ENCODE peak calls at places on chromosomes 3 and 15, in seven cellular contexts. One of them, this sample, is unnamed.

GRCh38 chr3:23153034-23153433 is 50.1 kb upstream of the UBE2E2 start:
- DNase-seq in IMR-90: no peak
- DNase-seq in fibroblast of mammary gland: peak
- DNase-seq in CD4-positive, CD25-positive, alpha-beta regulatory T cell: no peak
- DNase-seq in fibroblast of pulmonary artery: no peak
- DNase-seq in heart right ventricle: no peak
- DNase-seq in uterus: no peak
- DNase-seq in this sample: no peak

GRCh38 chr15:35491173-35491572 is 54.8 kb downstream of the DPH6 start:
- DNase-seq in fibroblast of mammary gland: no peak
- DNase-seq in uterus: no peak
- DNase-seq in IMR-90: no peak
- DNase-seq in fibroblast of pulmonary artery: no peak
- DNase-seq in heart right ventricle: no peak
- DNase-seq in CD4-positive, CD25-positive, alpha-beta regulatory T cell: no peak
- DNase-seq in this sample: no peak

GRCh38 chr3:49386056-49386756 is 25.6 kb downstream of the RHOA start:
- DNase-seq in fibroblast of pulmonary artery: no peak
- DNase-seq in heart right ventricle: no peak
- DNase-seq in CD4-positive, CD25-positive, alpha-beta regulatory T cell: no peak
- DNase-seq in fibroblast of mammary gland: no peak
- DNase-seq in uterus: no peak
- DNase-seq in IMR-90: no peak
- DNase-seq in this sample: no peak

GRCh38 chr3:153273767-153274443 is 111.9 kb downstream of the RAP2B start:
- DNase-seq in heart right ventricle: no peak
- DNase-seq in fibroblast of pulmonary artery: peak
- DNase-seq in CD4-positive, CD25-positive, alpha-beta regulatory T cell: no peak
- DNase-seq in fibroblast of mammary gland: peak
- DNase-seq in uterus: no peak
- DNase-seq in IMR-90: peak
- DNase-seq in this sample: no peak

GRCh38 chr15:64775551-64776401 is at the start of gene RBPMS2:
- DNase-seq in uterus: peak
- DNase-seq in IMR-90: peak
- DNase-seq in heart right ventricle: peak
- DNase-seq in fibroblast of mammary gland: no peak
- DNase-seq in fibroblast of pulmonary artery: peak
- DNase-seq in CD4-positive, CD25-positive, alpha-beta regulatory T cell: peak
- DNase-seq in this sample: no peak

GRCh38 chr15:68277131-68277604 is 377 bp upstream of the FEM1B start:
- DNase-seq in uterus: no peak
- DNase-seq in heart right ventricle: no peak
- DNase-seq in CD4-positive, CD25-positive, alpha-beta regulatory T cell: no peak
- DNase-seq in fibroblast of pulmonary artery: peak
- DNase-seq in IMR-90: peak
- DNase-seq in fibroblast of mammary gland: peak
- DNase-seq in this sample: no peak

GRCh38 chr15:70411464-70411863 is 313.7 kb upstream of the TLE3 start:
- DNase-seq in uterus: no peak
- DNase-seq in heart right ventricle: no peak
- DNase-seq in fibroblast of pulmonary artery: no peak
- DNase-seq in CD4-positive, CD25-positive, alpha-beta regulatory T cell: no peak
- DNase-seq in IMR-90: no peak
- DNase-seq in fibroblast of mammary gland: no peak
- DNase-seq in this sample: no peak

GRCh38 chr3:43155464-43156121 is 49.7 kb upstream of the POMGNT2 start:
- DNase-seq in fibroblast of pulmonary artery: peak
- DNase-seq in IMR-90: peak
- DNase-seq in fibroblast of mammary gland: peak
- DNase-seq in CD4-positive, CD25-positive, alpha-beta regulatory T cell: no peak
- DNase-seq in uterus: peak
- DNase-seq in heart right ventricle: peak
- DNase-seq in this sample: no peak

GRCh38 chr3:143120716-143121239 is 1.2 kb downstream of the CHST2 start:
- DNase-seq in fibroblast of mammary gland: peak
- DNase-seq in heart right ventricle: peak
- DNase-seq in IMR-90: peak
- DNase-seq in fibroblast of pulmonary artery: peak
- DNase-seq in CD4-positive, CD25-positive, alpha-beta regulatory T cell: peak
- DNase-seq in uterus: no peak
- DNase-seq in this sample: no peak

GRCh38 chr3:56314842-56315241 is 153.4 kb downstream of the ERC2 start:
- DNase-seq in fibroblast of mammary gland: peak
- DNase-seq in IMR-90: no peak
- DNase-seq in fibroblast of pulmonary artery: peak
- DNase-seq in uterus: no peak
- DNase-seq in CD4-positive, CD25-positive, alpha-beta regulatory T cell: no peak
- DNase-seq in heart right ventricle: no peak
- DNase-seq in this sample: peak

GRCh38 chr3:181075098-181075497 is 85.6 kb upstream of the DNAJC19 start:
- DNase-seq in fibroblast of mammary gland: no peak
- DNase-seq in fibroblast of pulmonary artery: no peak
- DNase-seq in uterus: no peak
- DNase-seq in IMR-90: no peak
- DNase-seq in heart right ventricle: no peak
- DNase-seq in CD4-positive, CD25-positive, alpha-beta regulatory T cell: no peak
- DNase-seq in this sample: no peak

GRCh38 chr3:24416224-24416623 is 78.4 kb downstream of the THRB start:
- DNase-seq in fibroblast of pulmonary artery: no peak
- DNase-seq in CD4-positive, CD25-positive, alpha-beta regulatory T cell: no peak
- DNase-seq in IMR-90: no peak
- DNase-seq in fibroblast of mammary gland: no peak
- DNase-seq in heart right ventricle: no peak
- DNase-seq in uterus: no peak
- DNase-seq in this sample: peak

GRCh38 chr3:62371735-62372591 is 1.4 kb downstream of the FEZF2 start:
- DNase-seq in fibroblast of mammary gland: no peak
- DNase-seq in CD4-positive, CD25-positive, alpha-beta regulatory T cell: no peak
- DNase-seq in uterus: no peak
- DNase-seq in fibroblast of pulmonary artery: no peak
- DNase-seq in heart right ventricle: no peak
- DNase-seq in IMR-90: no peak
- DNase-seq in this sample: no peak

GRCh38 chr3:31777092-31777491 is 204.0 kb downstream of the OSBPL10 start:
- DNase-seq in fibroblast of mammary gland: peak
- DNase-seq in fibroblast of pulmonary artery: no peak
- DNase-seq in heart right ventricle: no peak
- DNase-seq in CD4-positive, CD25-positive, alpha-beta regulatory T cell: no peak
- DNase-seq in IMR-90: peak
- DNase-seq in uterus: no peak
- DNase-seq in this sample: no peak

GRCh38 chr3:48467110-48467454 is 20.5 kb downstream of the ATRIP start:
- DNase-seq in CD4-positive, CD25-positive, alpha-beta regulatory T cell: no peak
- DNase-seq in IMR-90: no peak
- DNase-seq in fibroblast of mammary gland: no peak
- DNase-seq in heart right ventricle: no peak
- DNase-seq in fibroblast of pulmonary artery: no peak
- DNase-seq in uterus: no peak
- DNase-seq in this sample: no peak

GRCh38 chr15:75028991-75029377 is 5.6 kb downstream of the PPCDC start:
- DNase-seq in fibroblast of mammary gland: no peak
- DNase-seq in IMR-90: no peak
- DNase-seq in heart right ventricle: no peak
- DNase-seq in uterus: no peak
- DNase-seq in fibroblast of pulmonary artery: no peak
- DNase-seq in CD4-positive, CD25-positive, alpha-beta regulatory T cell: no peak
- DNase-seq in this sample: no peak

GRCh38 chr3:184737641-184738518 is 26.0 kb upstream of the MAGEF1 start:
- DNase-seq in CD4-positive, CD25-positive, alpha-beta regulatory T cell: no peak
- DNase-seq in fibroblast of pulmonary artery: peak
- DNase-seq in IMR-90: peak
- DNase-seq in uterus: peak
- DNase-seq in fibroblast of mammary gland: peak
- DNase-seq in heart right ventricle: no peak
- DNase-seq in this sample: peak

GRCh38 chr15:80072285-80072684 is 12.8 kb downstream of the ZFAND6 start:
- DNase-seq in IMR-90: peak
- DNase-seq in CD4-positive, CD25-positive, alpha-beta regulatory T cell: peak
- DNase-seq in fibroblast of mammary gland: peak
- DNase-seq in heart right ventricle: no peak
- DNase-seq in fibroblast of pulmonary artery: peak
- DNase-seq in uterus: no peak
- DNase-seq in this sample: peak

GRCh38 chr3:53420831-53421230 is 73.5 kb upstream of the DCP1A start:
- DNase-seq in heart right ventricle: no peak
- DNase-seq in fibroblast of pulmonary artery: no peak
- DNase-seq in IMR-90: no peak
- DNase-seq in CD4-positive, CD25-positive, alpha-beta regulatory T cell: no peak
- DNase-seq in uterus: no peak
- DNase-seq in fibroblast of mammary gland: no peak
- DNase-seq in this sample: no peak

GRCh38 chr3:177905173-177905894 is 630.9 kb upstream of the KCNMB2 start:
- DNase-seq in heart right ventricle: no peak
- DNase-seq in fibroblast of mammary gland: peak
- DNase-seq in fibroblast of pulmonary artery: peak
- DNase-seq in CD4-positive, CD25-positive, alpha-beta regulatory T cell: no peak
- DNase-seq in uterus: no peak
- DNase-seq in IMR-90: peak
- DNase-seq in this sample: peak

GRCh38 chr3:162400697-162401096 is 904.1 kb downstream of the OTOL1 start:
- DNase-seq in uterus: no peak
- DNase-seq in heart right ventricle: no peak
- DNase-seq in CD4-positive, CD25-positive, alpha-beta regulatory T cell: no peak
- DNase-seq in fibroblast of pulmonary artery: no peak
- DNase-seq in fibroblast of mammary gland: no peak
- DNase-seq in IMR-90: no peak
- DNase-seq in this sample: no peak

GRCh38 chr3:95237783-95238182 is 1174.9 kb downstream of the NSUN3 start:
- DNase-seq in heart right ventricle: no peak
- DNase-seq in IMR-90: no peak
- DNase-seq in fibroblast of pulmonary artery: no peak
- DNase-seq in CD4-positive, CD25-positive, alpha-beta regulatory T cell: no peak
- DNase-seq in uterus: no peak
- DNase-seq in fibroblast of mammary gland: no peak
- DNase-seq in this sample: no peak

GRCh38 chr3:141553055-141553454 is 66.2 kb downstream of the RASA2 start:
- DNase-seq in fibroblast of pulmonary artery: peak
- DNase-seq in IMR-90: no peak
- DNase-seq in fibroblast of mammary gland: no peak
- DNase-seq in uterus: no peak
- DNase-seq in heart right ventricle: no peak
- DNase-seq in CD4-positive, CD25-positive, alpha-beta regulatory T cell: peak
- DNase-seq in this sample: no peak

GRCh38 chr3:78154521-78155186 is 1114.8 kb downstream of the ROBO2 start:
- DNase-seq in heart right ventricle: no peak
- DNase-seq in CD4-positive, CD25-positive, alpha-beta regulatory T cell: no peak
- DNase-seq in IMR-90: no peak
- DNase-seq in fibroblast of pulmonary artery: peak
- DNase-seq in fibroblast of mammary gland: no peak
- DNase-seq in uterus: no peak
- DNase-seq in this sample: no peak

GRCh38 chr3:125374501-125374995 is 577 bp downstream of the ZNF148 start:
- DNase-seq in fibroblast of mammary gland: peak
- DNase-seq in heart right ventricle: peak
- DNase-seq in IMR-90: peak
- DNase-seq in uterus: peak
- DNase-seq in fibroblast of pulmonary artery: peak
- DNase-seq in CD4-positive, CD25-positive, alpha-beta regulatory T cell: no peak
- DNase-seq in this sample: peak

GRCh38 chr15:48897144-48897814 is 19.3 kb downstream of the EID1 start:
- DNase-seq in CD4-positive, CD25-positive, alpha-beta regulatory T cell: no peak
- DNase-seq in fibroblast of pulmonary artery: peak
- DNase-seq in uterus: no peak
- DNase-seq in heart right ventricle: no peak
- DNase-seq in fibroblast of mammary gland: peak
- DNase-seq in IMR-90: peak
- DNase-seq in this sample: no peak
- H3K4me3 ChIP-seq in CD4-positive, CD25-positive, alpha-beta regulatory T cell: no peak
- H3K4me3 ChIP-seq in fibroblast of pulmonary artery: peak
- H3K4me3 ChIP-seq in uterus: no peak
- H3K4me3 ChIP-seq in heart right ventricle: no peak
- H3K4me3 ChIP-seq in fibroblast of mammary gland: peak
- H3K4me3 ChIP-seq in IMR-90: peak
- H3K4me3 ChIP-seq in this sample: peak

GRCh38 chr3:14811733-14812132 is 7.0 kb upstream of the FGD5 start:
- DNase-seq in CD4-positive, CD25-positive, alpha-beta regulatory T cell: no peak
- DNase-seq in heart right ventricle: no peak
- DNase-seq in fibroblast of mammary gland: no peak
- DNase-seq in IMR-90: no peak
- DNase-seq in fibroblast of pulmonary artery: peak
- DNase-seq in uterus: no peak
- DNase-seq in this sample: no peak
- H3K4me3 ChIP-seq in CD4-positive, CD25-positive, alpha-beta regulatory T cell: no peak
- H3K4me3 ChIP-seq in heart right ventricle: peak
- H3K4me3 ChIP-seq in fibroblast of mammary gland: no peak
- H3K4me3 ChIP-seq in IMR-90: no peak
- H3K4me3 ChIP-seq in fibroblast of pulmonary artery: peak
- H3K4me3 ChIP-seq in uterus: peak
- H3K4me3 ChIP-seq in this sample: no peak

GRCh38 chr3:8964436-8965370 is 1.4 kb upstream of the RAD18 start:
- DNase-seq in fibroblast of mammary gland: peak
- DNase-seq in fibroblast of pulmonary artery: peak
- DNase-seq in CD4-positive, CD25-positive, alpha-beta regulatory T cell: no peak
- DNase-seq in IMR-90: peak
- DNase-seq in uterus: no peak
- DNase-seq in heart right ventricle: no peak
- DNase-seq in this sample: no peak
- H3K4me3 ChIP-seq in fibroblast of mammary gland: no peak
- H3K4me3 ChIP-seq in fibroblast of pulmonary artery: no peak
- H3K4me3 ChIP-seq in CD4-positive, CD25-positive, alpha-beta regulatory T cell: no peak
- H3K4me3 ChIP-seq in IMR-90: no peak
- H3K4me3 ChIP-seq in uterus: no peak
- H3K4me3 ChIP-seq in heart right ventricle: no peak
- H3K4me3 ChIP-seq in this sample: no peak

GRCh38 chr3:128481438-128481942 is 11.5 kb downstream of the GATA2 start:
- DNase-seq in heart right ventricle: peak
- DNase-seq in uterus: peak
- DNase-seq in IMR-90: no peak
- DNase-seq in fibroblast of mammary gland: no peak
- DNase-seq in fibroblast of pulmonary artery: no peak
- DNase-seq in CD4-positive, CD25-positive, alpha-beta regulatory T cell: no peak
- DNase-seq in this sample: no peak

GRCh38 chr3:128478576-128479506 is 12.2 kb upstream of the DNAJB8 start:
- DNase-seq in fibroblast of pulmonary artery: no peak
- DNase-seq in CD4-positive, CD25-positive, alpha-beta regulatory T cell: no peak
- DNase-seq in uterus: no peak
- DNase-seq in IMR-90: no peak
- DNase-seq in fibroblast of mammary gland: no peak
- DNase-seq in heart right ventricle: no peak
- DNase-seq in this sample: no peak

GRCh38 chr3:128480717-128481437 is 12.1 kb downstream of the GATA2 start:
- DNase-seq in heart right ventricle: no peak
- DNase-seq in fibroblast of mammary gland: no peak
- DNase-seq in IMR-90: no peak
- DNase-seq in fibroblast of pulmonary artery: no peak
- DNase-seq in CD4-positive, CD25-positive, alpha-beta regulatory T cell: no peak
- DNase-seq in uterus: peak
- DNase-seq in this sample: no peak

GRCh38 chr3:128479558-128480086 is 12.9 kb upstream of the DNAJB8 start:
- DNase-seq in uterus: no peak
- DNase-seq in CD4-positive, CD25-positive, alpha-beta regulatory T cell: no peak
- DNase-seq in fibroblast of mammary gland: no peak
- DNase-seq in IMR-90: no peak
- DNase-seq in heart right ventricle: no peak
- DNase-seq in fibroblast of pulmonary artery: no peak
- DNase-seq in this sample: no peak

DNA sequence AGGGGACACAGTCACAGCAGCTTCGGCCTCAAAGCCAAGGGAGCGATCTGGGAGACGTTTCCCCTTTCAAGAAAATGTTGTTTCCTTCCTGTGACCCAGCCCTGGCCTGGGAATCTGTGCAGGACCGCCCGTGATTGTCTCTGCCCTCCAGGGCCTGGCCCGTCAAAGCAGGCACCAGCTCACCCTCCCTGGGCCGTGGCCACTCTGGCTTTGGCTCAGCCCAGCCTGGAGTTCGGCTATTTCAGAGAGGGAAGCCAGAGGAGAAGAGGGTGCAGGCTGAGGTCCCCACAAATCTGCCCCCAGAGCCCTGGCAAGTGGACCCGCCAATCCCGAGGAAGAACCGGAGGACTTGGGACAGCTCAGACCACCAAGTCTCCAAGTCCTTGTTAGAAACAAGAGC is 12.7 kb downstream of the GATA2 start:
- DNase-seq in CD4-positive, CD25-positive, alpha-beta regulatory T cell: no peak
- DNase-seq in uterus: peak
- DNase-seq in heart right ventricle: no peak
- DNase-seq in IMR-90: no peak
- DNase-seq in fibroblast of pulmonary artery: no peak
- DNase-seq in fibroblast of mammary gland: no peak
- DNase-seq in this sample: no peak
- H3K4me3 ChIP-seq in CD4-positive, CD25-positive, alpha-beta regulatory T cell: no peak
- H3K4me3 ChIP-seq in uterus: no peak
- H3K4me3 ChIP-seq in heart right ventricle: peak
- H3K4me3 ChIP-seq in IMR-90: no peak
- H3K4me3 ChIP-seq in fibroblast of pulmonary artery: no peak
- H3K4me3 ChIP-seq in fibroblast of mammary gland: no peak
- H3K4me3 ChIP-seq in this sample: no peak

This sample was measured in retinal pigment epithelial cell.